ENCODE peak calls at places on chromosome 16, in eight cellular contexts. One of them, this sample, is unnamed.

GRCh38 chr16:63945805-63946204 is 1176.1 kb downstream of the CDH11 start:
- DNase-seq in psoas muscle: no peak
- DNase-seq in IMR-90: no peak
- DNase-seq in A549: no peak
- DNase-seq in adrenal gland: no peak
- DNase-seq in stomach: no peak
- DNase-seq in WERI-Rb-1: no peak
- DNase-seq in dorsolateral prefrontal cortex: no peak
- DNase-seq in this sample: no peak

GRCh38 chr16:83899272-83899897 is 470 bp downstream of the MLYCD start:
- DNase-seq in IMR-90: peak; percentile 66
- DNase-seq in A549: peak; percentile 31
- DNase-seq in adrenal gland: peak; percentile 65
- DNase-seq in stomach: peak; percentile 61
- DNase-seq in psoas muscle: peak; percentile 74
- DNase-seq in WERI-Rb-1: peak; percentile 13
- DNase-seq in dorsolateral prefrontal cortex: no peak
- DNase-seq in this sample: peak; percentile 48

GRCh38 chr16:29984137-29984763 is 10.6 kb downstream of the TAOK2 start:
- DNase-seq in dorsolateral prefrontal cortex: no peak
- DNase-seq in A549: no peak
- DNase-seq in psoas muscle: no peak
- DNase-seq in adrenal gland: no peak
- DNase-seq in IMR-90: no peak
- DNase-seq in WERI-Rb-1: no peak
- DNase-seq in stomach: no peak
- DNase-seq in this sample: no peak

GRCh38 chr16:47884131-47884725 is 271.6 kb downstream of the ABCC12 start:
- DNase-seq in dorsolateral prefrontal cortex: no peak
- DNase-seq in A549: no peak
- DNase-seq in WERI-Rb-1: no peak
- DNase-seq in psoas muscle: no peak
- DNase-seq in IMR-90: no peak
- DNase-seq in stomach: no peak
- DNase-seq in adrenal gland: no peak
- DNase-seq in this sample: no peak

GRCh38 chr16:74732951-74733350 is 32.3 kb upstream of the MLKL start:
- DNase-seq in stomach: no peak
- DNase-seq in psoas muscle: no peak
- DNase-seq in adrenal gland: no peak
- DNase-seq in WERI-Rb-1: no peak
- DNase-seq in dorsolateral prefrontal cortex: no peak
- DNase-seq in A549: no peak
- DNase-seq in IMR-90: no peak
- DNase-seq in this sample: no peak

GRCh38 chr16:64417711-64418227 is 704.1 kb downstream of the CDH11 start:
- DNase-seq in psoas muscle: no peak
- DNase-seq in WERI-Rb-1: no peak
- DNase-seq in dorsolateral prefrontal cortex: no peak
- DNase-seq in adrenal gland: no peak
- DNase-seq in stomach: no peak
- DNase-seq in IMR-90: peak; percentile 41
- DNase-seq in A549: no peak
- DNase-seq in this sample: no peak

GRCh38 chr16:49639739-49640388 is 216.0 kb downstream of the ZNF423 start:
- DNase-seq in dorsolateral prefrontal cortex: no peak
- DNase-seq in IMR-90: peak; percentile 77
- DNase-seq in psoas muscle: peak; percentile 67
- DNase-seq in adrenal gland: peak; percentile 71
- DNase-seq in WERI-Rb-1: no peak
- DNase-seq in A549: no peak
- DNase-seq in stomach: no peak
- DNase-seq in this sample: no peak

GRCh38 chr16:47644166-47644565 is 183.0 kb downstream of the PHKB start:
- DNase-seq in stomach: peak; percentile 28
- DNase-seq in WERI-Rb-1: no peak
- DNase-seq in psoas muscle: no peak
- DNase-seq in dorsolateral prefrontal cortex: no peak
- DNase-seq in IMR-90: peak; percentile 89
- DNase-seq in A549: no peak
- DNase-seq in adrenal gland: peak; percentile 69
- DNase-seq in this sample: peak; percentile 3

GRCh38 chr16:15942901-15943690 is 6.3 kb upstream of the ABCC1 start:
- DNase-seq in adrenal gland: no peak
- DNase-seq in psoas muscle: no peak
- DNase-seq in WERI-Rb-1: no peak
- DNase-seq in stomach: no peak
- DNase-seq in IMR-90: no peak
- DNase-seq in A549: no peak
- DNase-seq in dorsolateral prefrontal cortex: no peak
- DNase-seq in this sample: no peak

GRCh38 chr16:78748471-78748929 is 649.0 kb downstream of the WWOX start:
- DNase-seq in stomach: no peak
- DNase-seq in A549: no peak
- DNase-seq in psoas muscle: no peak
- DNase-seq in IMR-90: no peak
- DNase-seq in WERI-Rb-1: peak; percentile 82
- DNase-seq in dorsolateral prefrontal cortex: no peak
- DNase-seq in adrenal gland: no peak
- DNase-seq in this sample: peak; percentile 37

GRCh38 chr16:75931043-75931442 is 204.8 kb upstream of the CPHXL start:
- DNase-seq in stomach: no peak
- DNase-seq in dorsolateral prefrontal cortex: no peak
- DNase-seq in WERI-Rb-1: no peak
- DNase-seq in IMR-90: peak; percentile 97
- DNase-seq in A549: no peak
- DNase-seq in psoas muscle: no peak
- DNase-seq in adrenal gland: no peak
- DNase-seq in this sample: peak; percentile 37

GRCh38 chr16:25157476-25157875 is 45.9 kb downstream of the LCMT1 start:
- DNase-seq in A549: no peak
- DNase-seq in dorsolateral prefrontal cortex: no peak
- DNase-seq in adrenal gland: no peak
- DNase-seq in WERI-Rb-1: no peak
- DNase-seq in psoas muscle: no peak
- DNase-seq in IMR-90: no peak
- DNase-seq in stomach: no peak
- DNase-seq in this sample: no peak

GRCh38 chr16:53809088-53809951 is 105.4 kb downstream of the FTO start:
- DNase-seq in WERI-Rb-1: no peak
- DNase-seq in psoas muscle: no peak
- DNase-seq in adrenal gland: no peak
- DNase-seq in A549: no peak
- DNase-seq in dorsolateral prefrontal cortex: no peak
- DNase-seq in stomach: no peak
- DNase-seq in IMR-90: peak; percentile 92
- DNase-seq in this sample: no peak

GRCh38 chr16:12781777-12782176 is 21.9 kb downstream of the CPPED1 start:
- DNase-seq in IMR-90: no peak
- DNase-seq in dorsolateral prefrontal cortex: no peak
- DNase-seq in psoas muscle: no peak
- DNase-seq in A549: no peak
- DNase-seq in adrenal gland: no peak
- DNase-seq in stomach: no peak
- DNase-seq in WERI-Rb-1: no peak
- DNase-seq in this sample: no peak

GRCh38 chr16:918068-918467 is 52.7 kb downstream of the LMF1 start:
- DNase-seq in A549: no peak
- DNase-seq in WERI-Rb-1: peak; percentile 76
- DNase-seq in dorsolateral prefrontal cortex: no peak
- DNase-seq in psoas muscle: peak; percentile 42
- DNase-seq in stomach: no peak
- DNase-seq in adrenal gland: no peak
- DNase-seq in IMR-90: peak; percentile 11
- DNase-seq in this sample: no peak

GRCh38 chr16:6682142-6682811 is 650.4 kb upstream of the RBFOX1 start:
- DNase-seq in IMR-90: no peak
- DNase-seq in psoas muscle: no peak
- DNase-seq in WERI-Rb-1: peak; percentile 75
- DNase-seq in adrenal gland: peak; percentile 57
- DNase-seq in dorsolateral prefrontal cortex: peak; percentile 59
- DNase-seq in stomach: peak; percentile 31
- DNase-seq in A549: peak; percentile 3
- DNase-seq in this sample: no peak

GRCh38 chr16:87607871-87608270 is 5.6 kb downstream of the JPH3 start:
- DNase-seq in psoas muscle: no peak
- DNase-seq in stomach: no peak
- DNase-seq in dorsolateral prefrontal cortex: no peak
- DNase-seq in WERI-Rb-1: no peak
- DNase-seq in IMR-90: no peak
- DNase-seq in adrenal gland: no peak
- DNase-seq in A549: no peak
- DNase-seq in this sample: no peak

GRCh38 chr16:630815-631405 is at the start of gene WFIKKN1:
- DNase-seq in stomach: peak; percentile 71
- DNase-seq in psoas muscle: peak; percentile 68
- DNase-seq in dorsolateral prefrontal cortex: no peak
- DNase-seq in A549: no peak
- DNase-seq in adrenal gland: peak; percentile 70
- DNase-seq in IMR-90: no peak
- DNase-seq in WERI-Rb-1: no peak
- DNase-seq in this sample: no peak

GRCh38 chr16:86044881-86045600 is 146.1 kb downstream of the IRF8 start:
- DNase-seq in A549: no peak
- DNase-seq in psoas muscle: no peak
- DNase-seq in WERI-Rb-1: no peak
- DNase-seq in IMR-90: no peak
- DNase-seq in stomach: peak; percentile 67
- DNase-seq in adrenal gland: no peak
- DNase-seq in dorsolateral prefrontal cortex: no peak
- DNase-seq in this sample: no peak

DNA sequence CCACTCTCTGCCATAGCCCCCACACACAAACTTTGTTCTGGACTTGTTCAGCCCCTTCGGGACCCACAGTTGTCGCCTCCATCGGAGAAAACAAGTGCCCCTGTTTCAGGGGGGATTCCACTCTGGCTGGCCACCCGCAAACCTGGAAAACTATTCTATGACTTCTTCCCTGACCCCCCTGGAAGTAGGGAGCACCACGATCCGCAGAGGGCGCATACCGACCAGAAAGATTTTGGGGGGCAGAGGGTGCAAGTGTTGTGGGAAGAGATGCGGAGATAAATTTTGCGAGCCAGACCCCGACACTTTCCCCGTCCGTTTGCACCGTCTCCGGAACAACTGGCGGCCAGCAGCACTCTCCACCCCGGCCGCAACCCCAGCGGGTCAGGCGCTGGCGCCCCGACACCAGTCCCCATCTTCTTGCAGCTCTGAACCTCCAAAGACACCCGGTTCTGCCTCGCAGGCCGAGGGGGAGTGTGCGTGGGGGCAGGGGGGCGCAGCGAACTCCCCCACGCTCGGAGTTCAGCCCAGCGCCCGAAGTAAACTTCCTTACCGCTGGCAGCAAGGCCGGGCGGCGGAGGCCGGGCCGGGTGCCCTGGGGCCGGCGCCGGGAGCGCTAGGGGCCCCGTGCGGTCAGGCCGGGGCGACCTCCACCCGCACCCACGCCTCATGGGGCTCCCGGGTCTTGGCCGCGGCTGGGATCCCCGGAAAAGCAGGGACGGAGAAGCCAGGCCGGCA is 744 bp downstream of the SALL1 start:
- DNase-seq in psoas muscle: no peak
- DNase-seq in IMR-90: no peak
- DNase-seq in A549: no peak
- DNase-seq in stomach: no peak
- DNase-seq in WERI-Rb-1: peak; percentile 14
- DNase-seq in dorsolateral prefrontal cortex: peak; percentile 55
- DNase-seq in adrenal gland: no peak
- DNase-seq in this sample: no peak
- H3K27ac ChIP-seq in psoas muscle: no peak overlapping the region
- H3K27ac ChIP-seq in IMR-90: peak overlapping the region; percentile 90
- H3K27ac ChIP-seq in A549: no peak overlapping the region
- H3K27ac ChIP-seq in stomach: peak overlapping the region; percentile 78
- H3K27ac ChIP-seq in WERI-Rb-1: peak overlapping the region; percentile 98
- H3K27ac ChIP-seq in dorsolateral prefrontal cortex: peak overlapping the region; percentile 96
- H3K27ac ChIP-seq in adrenal gland: no peak overlapping the region
- H3K27ac ChIP-seq in this sample: no peak overlapping the region

DNA sequence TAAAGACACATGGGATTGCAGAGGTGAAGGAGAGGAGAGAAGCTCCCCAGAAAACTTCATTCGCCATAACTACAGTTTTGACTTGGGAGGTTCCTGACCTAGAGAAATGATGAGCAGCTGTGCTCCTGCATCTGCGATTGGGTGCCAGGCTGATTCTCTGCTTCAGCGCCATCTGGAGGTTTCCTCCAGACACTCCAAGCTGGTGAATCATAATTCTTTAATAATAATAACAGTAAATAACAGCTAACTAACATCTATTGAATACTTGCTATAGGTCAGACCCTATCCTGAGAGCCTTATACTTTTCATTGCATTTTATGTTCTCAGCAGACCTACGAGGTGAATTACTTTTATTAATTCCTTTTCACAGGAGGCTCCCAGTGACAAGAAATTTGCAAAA is 575.8 kb downstream of the TOX3 start:
- DNase-seq in WERI-Rb-1: peak; percentile 47
- DNase-seq in IMR-90: peak; percentile 52
- DNase-seq in dorsolateral prefrontal cortex: no peak
- DNase-seq in A549: peak; percentile 13
- DNase-seq in adrenal gland: no peak
- DNase-seq in stomach: peak; percentile 30
- DNase-seq in psoas muscle: no peak
- DNase-seq in this sample: peak; percentile 24
- TF ChIP-seq CTCF in WERI-Rb-1: peak; percentile 63
- TF ChIP-seq CTCF in IMR-90: peak; percentile 64
- TF ChIP-seq CTCF in dorsolateral prefrontal cortex: peak; percentile 52
- TF ChIP-seq CTCF in A549: no peak
- TF ChIP-seq CTCF in adrenal gland: peak; percentile 21
- TF ChIP-seq CTCF in stomach: peak; percentile 38
- TF ChIP-seq CTCF in psoas muscle: no peak
- TF ChIP-seq CTCF in this sample: no peak

GRCh38 chr16:13970708-13971422 is 50.9 kb downstream of the ERCC4 start:
- DNase-seq in A549: no peak
- DNase-seq in dorsolateral prefrontal cortex: no peak
- DNase-seq in psoas muscle: no peak
- DNase-seq in IMR-90: no peak
- DNase-seq in WERI-Rb-1: no peak
- DNase-seq in adrenal gland: no peak
- DNase-seq in stomach: no peak
- DNase-seq in this sample: no peak
- H3K27ac ChIP-seq in A549: peak overlapping the region; percentile 33
- H3K27ac ChIP-seq in dorsolateral prefrontal cortex: no peak overlapping the region
- H3K27ac ChIP-seq in psoas muscle: no peak overlapping the region
- H3K27ac ChIP-seq in IMR-90: no peak overlapping the region
- H3K27ac ChIP-seq in WERI-Rb-1: no peak overlapping the region
- H3K27ac ChIP-seq in adrenal gland: no peak overlapping the region
- H3K27ac ChIP-seq in stomach: no peak overlapping the region
- H3K27ac ChIP-seq in this sample: no peak overlapping the region

DNA sequence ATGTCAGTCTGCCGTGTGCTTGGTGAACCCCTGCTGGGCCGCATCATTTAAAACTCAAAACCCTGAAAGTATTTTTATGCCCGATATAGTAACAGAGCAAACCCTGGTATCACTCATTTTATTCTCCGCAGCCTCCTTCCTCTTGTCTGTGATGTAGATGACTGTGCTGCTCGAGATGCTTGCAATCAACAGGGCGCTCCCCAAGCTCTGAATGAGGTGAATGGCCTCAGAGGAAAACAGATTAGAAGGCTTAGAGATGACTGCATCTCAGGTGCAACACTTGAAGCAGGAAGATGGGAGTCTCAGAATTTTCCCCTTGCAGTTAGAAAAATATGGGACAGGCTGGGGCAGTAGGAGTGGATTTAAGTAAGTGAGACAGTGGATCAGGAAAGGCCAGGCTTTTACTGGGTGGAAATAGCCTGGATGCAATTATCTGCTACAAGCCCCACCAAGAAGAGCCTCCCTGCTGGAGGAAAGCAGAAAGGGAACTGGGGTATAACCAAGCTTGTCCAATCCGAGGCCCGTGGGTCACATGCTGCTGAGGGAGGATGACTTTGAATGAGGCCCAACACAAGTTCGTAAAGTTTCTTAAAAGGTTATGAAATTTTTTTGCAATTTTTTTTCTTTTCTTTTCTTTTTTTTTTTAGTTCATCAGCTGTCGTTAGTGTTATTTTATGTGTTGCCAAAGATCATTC is 166.9 kb downstream of the CDH13 start:
- DNase-seq in A549: no peak
- DNase-seq in adrenal gland: no peak
- DNase-seq in IMR-90: no peak
- DNase-seq in dorsolateral prefrontal cortex: no peak
- DNase-seq in psoas muscle: no peak
- DNase-seq in stomach: no peak
- DNase-seq in WERI-Rb-1: no peak
- DNase-seq in this sample: no peak
- TF ChIP-seq CTCF in A549: no peak
- TF ChIP-seq CTCF in adrenal gland: no peak
- TF ChIP-seq CTCF in IMR-90: no peak
- TF ChIP-seq CTCF in dorsolateral prefrontal cortex: no peak
- TF ChIP-seq CTCF in psoas muscle: no peak
- TF ChIP-seq CTCF in stomach: no peak
- TF ChIP-seq CTCF in WERI-Rb-1: no peak
- TF ChIP-seq CTCF in this sample: no peak

This sample was measured in RWPE1.